ENCODE peak calls at places on chromosomes 12 and 14, in eight cellular contexts. G, W, X, L, V, D, J and T are unnamed samples.

GRCh38 chr12:46535907-46536306 is 163.3 kb upstream of the SLC38A2 start:
- DNase-seq in G (no peak), W (no peak), X (no peak), L (no peak), V (no peak), D (no peak), J (no peak), T (no peak)

GRCh38 chr12:48286665-48287064 is 64.1 kb downstream of the ZNF641 start:
- DNase-seq in G (peak; percentile 16), W (no peak), X (no peak), L (peak; percentile 19), V (no peak), D (no peak), J (no peak), T (peak; percentile 20)

GRCh38 chr14:76550534-76550933 is 174.6 kb downstream of the ESRRB start:
- DNase-seq in G (no peak), W (no peak), X (no peak), L (peak; percentile 17), V (no peak), D (no peak), J (no peak), T (peak; percentile 28)

GRCh38 chr12:42673535-42673934 is 84.0 kb upstream of the PRICKLE1 start:
- DNase-seq in G (no peak), W (no peak), X (no peak), L (peak; percentile 83), V (no peak), D (no peak), J (no peak), T (no peak)

GRCh38 chr12:47602330-47602729 is 103.5 kb downstream of the RPAP3 start:
- DNase-seq in G (no peak), W (no peak), X (peak; percentile 35), L (no peak), V (no peak), D (no peak), J (no peak), T (no peak)

GRCh38 chr14:54722791-54723432 is 156.0 kb downstream of the SAMD4A start:
- DNase-seq in G (peak; percentile 34), W (no peak), X (peak; percentile 47), L (peak; percentile 20), V (no peak), D (no peak), J (no peak), T (peak; percentile 52)

GRCh38 chr12:39392154-39392925 is 50.6 kb downstream of the KIF21A start:
- DNase-seq in G (peak; percentile 32), W (no peak), X (no peak), L (no peak), V (no peak), D (no peak), J (no peak), T (no peak)

GRCh38 chr14:58755026-58755929 is 117.5 kb downstream of the DACT1 start:
- DNase-seq in G (no peak), W (no peak), X (no peak), L (no peak), V (no peak), D (no peak), J (no peak), T (no peak)

GRCh38 chr12:56146492-56147460 is 5.6 kb upstream of the MYL6B start:
- DNase-seq in G (peak; percentile 41), W (no peak), X (peak; percentile 82), L (peak; percentile 39), V (no peak), D (no peak), J (no peak), T (no peak)

GRCh38 chr14:24674204-24674970 is 40.4 kb upstream of the GZMB start:
- DNase-seq in G (no peak), W (no peak), X (no peak), L (peak; percentile 62), V (no peak), D (no peak), J (no peak), T (peak; percentile 84)

GRCh38 chr12:46150735-46151134 is 118.1 kb downstream of the SLC38A1 start:
- DNase-seq in G (no peak), W (no peak), X (no peak), L (no peak), V (no peak), D (no peak), J (no peak), T (no peak)

GRCh38 chr12:4881665-4882064 is 28.0 kb upstream of the KCNA1 start:
- DNase-seq in G (no peak), W (no peak), X (no peak), L (no peak), V (no peak), D (no peak), J (no peak), T (no peak)

GRCh38 chr12:8120072-8120713 is 3.2 kb upstream of the CLEC4A start:
- DNase-seq in G (no peak), W (no peak), X (no peak), L (no peak), V (no peak), D (no peak), J (no peak), T (no peak)

GRCh38 chr12:13347241-13348043 is 150.9 kb downstream of the EMP1 start:
- DNase-seq in G (peak; percentile 11), W (no peak), X (no peak), L (peak; percentile 56), V (no peak), D (no peak), J (no peak), T (no peak)

GRCh38 chr12:118356809-118357326 is 15.8 kb downstream of the TAOK3 start:
- DNase-seq in G (no peak), W (no peak), X (no peak), L (peak; percentile 78), V (no peak), D (no peak), J (no peak), T (peak; percentile 29)

GRCh38 chr12:129610601-129611120 is 293.2 kb downstream of the TMEM132D start:
- DNase-seq in G (no peak), W (no peak), X (no peak), L (no peak), V (no peak), D (no peak), J (no peak), T (no peak)

GRCh38 chr12:12696562-12697383 is 790 bp upstream of the GPR19 start:
- DNase-seq in G (peak; percentile 96), W (peak; percentile 97), X (peak; percentile 92), L (peak; percentile 88), V (peak; percentile 94), D (peak; percentile 92), J (peak; percentile 89), T (peak; percentile 96)

GRCh38 chr12:92961949-92962348 is 32.9 kb upstream of the EEA1 start:
- DNase-seq in G (no peak), W (no peak), X (no peak), L (peak; percentile 40), V (no peak), D (no peak), J (no peak), T (no peak)

GRCh38 chr14:30882431-30882830 is 8.1 kb downstream of the COCH start:
- DNase-seq in G (no peak), W (no peak), X (no peak), L (no peak), V (no peak), D (no peak), J (no peak), T (no peak)

DNA sequence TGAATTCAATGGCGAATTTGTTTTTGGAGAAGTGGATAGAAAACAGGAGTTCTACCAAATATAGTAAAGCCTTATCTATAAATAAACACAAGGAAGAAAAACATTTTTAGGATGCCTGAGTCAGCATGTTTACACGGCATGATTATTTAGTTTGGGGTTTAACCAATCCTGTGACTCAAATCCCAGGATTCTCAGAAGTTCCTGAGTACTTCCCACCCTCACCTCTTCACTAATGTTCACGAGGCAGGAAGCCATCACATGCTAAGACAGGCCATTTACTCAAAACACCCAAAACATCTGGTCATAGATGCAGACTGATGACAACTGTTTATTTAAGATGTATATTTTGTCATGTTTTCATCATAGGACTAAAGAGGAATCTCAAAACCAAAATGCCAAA is 3.4 kb upstream of the GLRX5 start:
- DNase-seq in G (no peak), W (no peak), X (peak; percentile 81), L (no peak), V (no peak), D (no peak), J (no peak), T (no peak)
- H3K4me3 ChIP-seq in G (no peak overlapping the region), W (no peak overlapping the region), X (no peak overlapping the region), L (peak overlapping the region; percentile 98), V (no peak overlapping the region), D (no peak overlapping the region), J (no peak overlapping the region), T (no peak overlapping the region)

GRCh38 chr12:38155020-38155395 is 161.6 kb upstream of the ALG10B start:
- DNase-seq in G (no peak), W (no peak), X (no peak), L (no peak), V (no peak), D (no peak), J (no peak), T (no peak)
- H3K4me3 ChIP-seq in G (no peak overlapping the region), W (no peak overlapping the region), X (no peak overlapping the region), L (no peak overlapping the region), V (no peak overlapping the region), D (no peak overlapping the region), J (no peak overlapping the region), T (no peak overlapping the region)

DNA sequence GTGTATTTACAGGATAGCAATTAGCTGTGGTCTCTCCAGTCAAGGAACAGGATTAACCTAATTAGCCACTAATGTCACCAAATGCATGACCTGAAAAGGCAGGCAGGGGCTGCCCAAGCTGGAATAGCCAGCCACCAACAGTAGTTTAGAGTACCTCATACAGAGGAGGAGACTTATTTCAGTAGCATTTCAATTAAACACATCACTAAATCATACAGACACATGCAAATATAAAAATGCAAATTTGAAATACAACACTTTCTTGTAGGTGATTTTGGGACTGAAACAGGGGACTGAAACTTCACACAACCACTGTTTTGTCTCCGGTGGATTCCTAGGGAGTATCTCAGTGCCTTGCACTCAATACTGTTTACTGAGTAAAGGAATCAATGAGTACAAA is 647 bp upstream of the IFNG-AS1 start:
- DNase-seq in G (no peak), W (no peak), X (no peak), L (no peak), V (no peak), D (no peak), J (no peak), T (peak; percentile 80)
- H3K4me3 ChIP-seq in G (no peak overlapping the region), W (no peak overlapping the region), X (no peak overlapping the region), L (no peak overlapping the region), V (no peak overlapping the region), D (no peak overlapping the region), J (no peak overlapping the region), T (no peak overlapping the region)

GRCh38 chr14:32507029-32507984 is 178.2 kb downstream of the AKAP6 start:
- DNase-seq in G (no peak), W (no peak), X (no peak), L (no peak), V (no peak), D (no peak), J (no peak), T (no peak)

GRCh38 chr14:32509632-32510187 is 180.6 kb downstream of the AKAP6 start:
- DNase-seq in G (peak; percentile 44), W (no peak), X (peak; percentile 98), L (no peak), V (peak; percentile 31), D (peak; percentile 25), J (peak; percentile 25), T (no peak)

GRCh38 chr14:32510815-32511214 is 181.7 kb downstream of the AKAP6 start:
- DNase-seq in G (no peak), W (no peak), X (no peak), L (no peak), V (no peak), D (no peak), J (no peak), T (no peak)

GRCh38 chr14:32512348-32512747 is 183.2 kb downstream of the AKAP6 start:
- DNase-seq in G (no peak), W (no peak), X (no peak), L (no peak), V (no peak), D (no peak), J (no peak), T (no peak)

GRCh38 chr14:32508281-32508680 is 179.2 kb downstream of the AKAP6 start:
- DNase-seq in G (no peak), W (no peak), X (no peak), L (no peak), V (no peak), D (no peak), J (no peak), T (no peak)
- H3K4me3 ChIP-seq in G (no peak overlapping the region), W (no peak overlapping the region), X (no peak overlapping the region), L (no peak overlapping the region), V (no peak overlapping the region), D (no peak overlapping the region), J (no peak overlapping the region), T (no peak overlapping the region)